ENCODE peak calls at places on chromosomes 1 and 21, in seven cellular contexts. One of them, this sample, is unnamed.

GRCh38 chr1:101131239-101131924 is 105.4 kb upstream of the S1PR1 start:
- DNase-seq in epithelial cell of esophagus: no peak
- DNase-seq in neural crest cell: no peak
- DNase-seq in activated CD4-positive, CD25-positive, alpha-beta regulatory T cell treated with anti-CD3 and anti-CD28 coated beads, Interleukin-2, amount 50 U/mL, for 72 hours: no peak
- DNase-seq in tibial artery: no peak
- DNase-seq in AG08395: no peak
- DNase-seq in Ammon's horn: no peak
- DNase-seq in this sample: no peak

GRCh38 chr1:86811539-86811938 is 102.4 kb downstream of the SELENOF start:
- DNase-seq in AG08395: no peak
- DNase-seq in epithelial cell of esophagus: no peak
- DNase-seq in tibial artery: no peak
- DNase-seq in activated CD4-positive, CD25-positive, alpha-beta regulatory T cell treated with anti-CD3 and anti-CD28 coated beads, Interleukin-2, amount 50 U/mL, for 72 hours: no peak
- DNase-seq in neural crest cell: no peak
- DNase-seq in Ammon's horn: peak; percentile 29
- DNase-seq in this sample: no peak

GRCh38 chr1:169070547-169070946 is 35.9 kb upstream of the ATP1B1 start:
- DNase-seq in activated CD4-positive, CD25-positive, alpha-beta regulatory T cell treated with anti-CD3 and anti-CD28 coated beads, Interleukin-2, amount 50 U/mL, for 72 hours: no peak
- DNase-seq in AG08395: no peak
- DNase-seq in Ammon's horn: no peak
- DNase-seq in epithelial cell of esophagus: peak; percentile 34
- DNase-seq in neural crest cell: no peak
- DNase-seq in tibial artery: no peak
- DNase-seq in this sample: no peak

GRCh38 chr1:117631361-117631760 is 25.5 kb downstream of the TENT5C start:
- DNase-seq in Ammon's horn: no peak
- DNase-seq in AG08395: no peak
- DNase-seq in epithelial cell of esophagus: no peak
- DNase-seq in neural crest cell: no peak
- DNase-seq in activated CD4-positive, CD25-positive, alpha-beta regulatory T cell treated with anti-CD3 and anti-CD28 coated beads, Interleukin-2, amount 50 U/mL, for 72 hours: no peak
- DNase-seq in tibial artery: no peak
- DNase-seq in this sample: no peak

GRCh38 chr1:119226880-119227279 is 86.4 kb upstream of the WARS2 start:
- DNase-seq in epithelial cell of esophagus: no peak
- DNase-seq in neural crest cell: no peak
- DNase-seq in AG08395: no peak
- DNase-seq in activated CD4-positive, CD25-positive, alpha-beta regulatory T cell treated with anti-CD3 and anti-CD28 coated beads, Interleukin-2, amount 50 U/mL, for 72 hours: no peak
- DNase-seq in tibial artery: no peak
- DNase-seq in Ammon's horn: no peak
- DNase-seq in this sample: no peak

GRCh38 chr1:171645553-171646336 is 6.7 kb downstream of the MYOC start:
- DNase-seq in AG08395: peak; percentile 84
- DNase-seq in neural crest cell: no peak
- DNase-seq in Ammon's horn: peak; percentile 57
- DNase-seq in epithelial cell of esophagus: no peak
- DNase-seq in tibial artery: peak; percentile 91
- DNase-seq in activated CD4-positive, CD25-positive, alpha-beta regulatory T cell treated with anti-CD3 and anti-CD28 coated beads, Interleukin-2, amount 50 U/mL, for 72 hours: no peak
- DNase-seq in this sample: peak; percentile 65

GRCh38 chr1:241485554-241485992 is 34.0 kb downstream of the FH start:
- DNase-seq in activated CD4-positive, CD25-positive, alpha-beta regulatory T cell treated with anti-CD3 and anti-CD28 coated beads, Interleukin-2, amount 50 U/mL, for 72 hours: no peak
- DNase-seq in Ammon's horn: no peak
- DNase-seq in tibial artery: no peak
- DNase-seq in AG08395: no peak
- DNase-seq in neural crest cell: no peak
- DNase-seq in epithelial cell of esophagus: peak; percentile 28
- DNase-seq in this sample: no peak

GRCh38 chr21:22120616-22121266 is 1122.5 kb downstream of the NCAM2 start:
- DNase-seq in Ammon's horn: no peak
- DNase-seq in AG08395: no peak
- DNase-seq in epithelial cell of esophagus: no peak
- DNase-seq in neural crest cell: no peak
- DNase-seq in tibial artery: no peak
- DNase-seq in activated CD4-positive, CD25-positive, alpha-beta regulatory T cell treated with anti-CD3 and anti-CD28 coated beads, Interleukin-2, amount 50 U/mL, for 72 hours: no peak
- DNase-seq in this sample: no peak

GRCh38 chr1:61955261-61955660 is 213.0 kb downstream of the PATJ start:
- DNase-seq in tibial artery: no peak
- DNase-seq in AG08395: no peak
- DNase-seq in epithelial cell of esophagus: no peak
- DNase-seq in neural crest cell: no peak
- DNase-seq in activated CD4-positive, CD25-positive, alpha-beta regulatory T cell treated with anti-CD3 and anti-CD28 coated beads, Interleukin-2, amount 50 U/mL, for 72 hours: no peak
- DNase-seq in Ammon's horn: no peak
- DNase-seq in this sample: no peak

GRCh38 chr1:36740446-36740845 is 257.7 kb upstream of the CSF3R start:
- DNase-seq in tibial artery: no peak
- DNase-seq in neural crest cell: no peak
- DNase-seq in activated CD4-positive, CD25-positive, alpha-beta regulatory T cell treated with anti-CD3 and anti-CD28 coated beads, Interleukin-2, amount 50 U/mL, for 72 hours: no peak
- DNase-seq in Ammon's horn: no peak
- DNase-seq in epithelial cell of esophagus: no peak
- DNase-seq in AG08395: no peak
- DNase-seq in this sample: no peak

GRCh38 chr1:50426108-50426700 is 3.0 kb upstream of the DMRTA2 start:
- DNase-seq in Ammon's horn: no peak
- DNase-seq in activated CD4-positive, CD25-positive, alpha-beta regulatory T cell treated with anti-CD3 and anti-CD28 coated beads, Interleukin-2, amount 50 U/mL, for 72 hours: no peak
- DNase-seq in neural crest cell: no peak
- DNase-seq in epithelial cell of esophagus: no peak
- DNase-seq in tibial artery: no peak
- DNase-seq in AG08395: no peak
- DNase-seq in this sample: no peak

GRCh38 chr21:43884012-43884860 is 19.2 kb downstream of the AGPAT3 start:
- DNase-seq in tibial artery: peak; percentile 45
- DNase-seq in neural crest cell: no peak
- DNase-seq in Ammon's horn: no peak
- DNase-seq in activated CD4-positive, CD25-positive, alpha-beta regulatory T cell treated with anti-CD3 and anti-CD28 coated beads, Interleukin-2, amount 50 U/mL, for 72 hours: no peak
- DNase-seq in epithelial cell of esophagus: peak; percentile 59
- DNase-seq in AG08395: no peak
- DNase-seq in this sample: no peak

GRCh38 chr1:228842094-228842775 is 107.0 kb downstream of the RHOU start:
- DNase-seq in neural crest cell: no peak
- DNase-seq in Ammon's horn: peak; percentile 73
- DNase-seq in AG08395: peak; percentile 67
- DNase-seq in activated CD4-positive, CD25-positive, alpha-beta regulatory T cell treated with anti-CD3 and anti-CD28 coated beads, Interleukin-2, amount 50 U/mL, for 72 hours: no peak
- DNase-seq in epithelial cell of esophagus: peak; percentile 60
- DNase-seq in tibial artery: peak; percentile 80
- DNase-seq in this sample: no peak

GRCh38 chr1:17016317-17016661 is 4.6 kb upstream of the ATP13A2 start:
- DNase-seq in activated CD4-positive, CD25-positive, alpha-beta regulatory T cell treated with anti-CD3 and anti-CD28 coated beads, Interleukin-2, amount 50 U/mL, for 72 hours: no peak
- DNase-seq in Ammon's horn: no peak
- DNase-seq in neural crest cell: no peak
- DNase-seq in AG08395: peak; percentile 41
- DNase-seq in epithelial cell of esophagus: peak; percentile 82
- DNase-seq in tibial artery: no peak
- DNase-seq in this sample: no peak

GRCh38 chr1:168507271-168507670 is 36.5 kb downstream of the XCL2 start:
- DNase-seq in epithelial cell of esophagus: peak; percentile 60
- DNase-seq in activated CD4-positive, CD25-positive, alpha-beta regulatory T cell treated with anti-CD3 and anti-CD28 coated beads, Interleukin-2, amount 50 U/mL, for 72 hours: no peak
- DNase-seq in neural crest cell: no peak
- DNase-seq in tibial artery: no peak
- DNase-seq in Ammon's horn: no peak
- DNase-seq in AG08395: no peak
- DNase-seq in this sample: no peak

GRCh38 chr1:228415853-228416216 is 826 bp downstream of the TRIM17 start:
- DNase-seq in AG08395: no peak
- DNase-seq in epithelial cell of esophagus: no peak
- DNase-seq in neural crest cell: no peak
- DNase-seq in activated CD4-positive, CD25-positive, alpha-beta regulatory T cell treated with anti-CD3 and anti-CD28 coated beads, Interleukin-2, amount 50 U/mL, for 72 hours: no peak
- DNase-seq in Ammon's horn: peak; percentile 59
- DNase-seq in tibial artery: no peak
- DNase-seq in this sample: no peak

GRCh38 chr1:30088594-30089556 is 634.5 kb downstream of the MATN1 start:
- DNase-seq in activated CD4-positive, CD25-positive, alpha-beta regulatory T cell treated with anti-CD3 and anti-CD28 coated beads, Interleukin-2, amount 50 U/mL, for 72 hours: no peak
- DNase-seq in neural crest cell: no peak
- DNase-seq in Ammon's horn: no peak
- DNase-seq in epithelial cell of esophagus: no peak
- DNase-seq in tibial artery: no peak
- DNase-seq in AG08395: no peak
- DNase-seq in this sample: no peak

GRCh38 chr1:206770531-206771352 is at the start of gene IL19:
- DNase-seq in epithelial cell of esophagus: peak; percentile 71
- DNase-seq in tibial artery: no peak
- DNase-seq in neural crest cell: no peak
- DNase-seq in AG08395: peak; percentile 19
- DNase-seq in Ammon's horn: peak; percentile 57
- DNase-seq in activated CD4-positive, CD25-positive, alpha-beta regulatory T cell treated with anti-CD3 and anti-CD28 coated beads, Interleukin-2, amount 50 U/mL, for 72 hours: no peak
- DNase-seq in this sample: no peak